ENCODE peak calls at places on chromosomes 11 and 22, in nine cellular contexts. J, I, A, U, W, F, H, X and B are unnamed samples. For H3K4me1, the result is how much of the 10 kb centered on the place peaks cover.

GRCh38 chr11:103584021-103584420 is 452.4 kb upstream of the DDI1 start:
- DNase-seq in J (no peak), I (no peak), A (no peak), U (no peak), W (no peak), F (no peak), H (no peak), X (no peak), B (no peak)

GRCh38 chr22:48742191-48742555 is 1085.5 kb downstream of the BRD1 start:
- DNase-seq in J (no peak), I (no peak), A (no peak), U (no peak), W (no peak), F (no peak), H (peak), X (no peak), B (no peak)

GRCh38 chr22:17606472-17606871 is 22.1 kb downstream of the ATP6V1E1 start:
- DNase-seq in J (no peak), I (no peak), A (peak), U (peak), W (peak), F (no peak), H (peak), X (no peak), B (no peak)

GRCh38 chr22:38413085-38414008 is 41.7 kb downstream of the KCNJ4 start:
- DNase-seq in J (peak), I (peak), A (no peak), U (no peak), W (peak), F (no peak), H (peak), X (no peak), B (no peak)

GRCh38 chr22:19554834-19555404 is 30.7 kb upstream of the CLDN5 start:
- DNase-seq in J (no peak), I (no peak), A (peak), U (peak), W (peak), F (no peak), H (no peak), X (no peak), B (no peak)

GRCh38 chr11:43549624-43550023 is 130.9 kb upstream of the HSD17B12 start:
- DNase-seq in J (no peak), I (no peak), A (no peak), U (no peak), W (no peak), F (no peak), H (no peak), X (no peak), B (no peak)

GRCh38 chr11:34512810-34513673 is 552 bp downstream of the ELF5 start:
- DNase-seq in J (peak), I (no peak), A (peak), U (peak), W (no peak), F (no peak), H (peak), X (peak), B (no peak)

GRCh38 chr11:12771875-12772274 is 97.7 kb downstream of the TEAD1 start:
- DNase-seq in J (no peak), I (no peak), A (peak), U (peak), W (no peak), F (no peak), H (no peak), X (no peak), B (no peak)

GRCh38 chr11:71227058-71227659 is 25.2 kb downstream of the SHANK2 start:
- DNase-seq in J (no peak), I (no peak), A (no peak), U (no peak), W (no peak), F (no peak), H (no peak), X (no peak), B (no peak)

GRCh38 chr11:8318536-8318935 is 54.9 kb upstream of the LMO1 start:
- DNase-seq in J (no peak), I (no peak), A (no peak), U (no peak), W (peak), F (no peak), H (peak), X (no peak), B (no peak)

GRCh38 chr11:11588890-11589289 is 32.9 kb downstream of the GALNT18 start:
- DNase-seq in J (no peak), I (no peak), A (no peak), U (peak), W (no peak), F (no peak), H (no peak), X (no peak), B (no peak)

GRCh38 chr11:45159781-45160365 is 13.4 kb downstream of the PRDM11 start:
- DNase-seq in J (no peak), I (no peak), A (no peak), U (no peak), W (peak), F (no peak), H (peak), X (no peak), B (no peak)

GRCh38 chr11:57202282-57202681 is 20.5 kb downstream of the LRRC55 start:
- DNase-seq in J (no peak), I (no peak), A (no peak), U (no peak), W (no peak), F (no peak), H (no peak), X (no peak), B (no peak)

GRCh38 chr11:24585192-24585591 is 88.3 kb downstream of the LUZP2 start:
- DNase-seq in J (no peak), I (no peak), A (peak), U (peak), W (no peak), F (no peak), H (no peak), X (no peak), B (no peak)

GRCh38 chr22:22923930-22924329 is 36.3 kb downstream of the IGLL5 start:
- DNase-seq in J (no peak), I (no peak), A (no peak), U (no peak), W (no peak), F (no peak), H (no peak), X (no peak), B (no peak)

GRCh38 chr22:22921575-22921974 is 34.0 kb downstream of the IGLL5 start:
- DNase-seq in J (no peak), I (no peak), A (no peak), U (no peak), W (no peak), F (no peak), H (no peak), X (no peak), B (no peak)

GRCh38 chr22:22923379-22923778 is 35.8 kb downstream of the IGLL5 start:
- DNase-seq in J (no peak), I (no peak), A (no peak), U (no peak), W (no peak), F (no peak), H (no peak), X (no peak), B (no peak)

GRCh38 chr22:22924369-22925145 is 36.9 kb downstream of the IGLL5 start:
- DNase-seq in J (no peak), I (no peak), A (no peak), U (no peak), W (no peak), F (no peak), H (no peak), X (no peak), B (no peak)

DNA sequence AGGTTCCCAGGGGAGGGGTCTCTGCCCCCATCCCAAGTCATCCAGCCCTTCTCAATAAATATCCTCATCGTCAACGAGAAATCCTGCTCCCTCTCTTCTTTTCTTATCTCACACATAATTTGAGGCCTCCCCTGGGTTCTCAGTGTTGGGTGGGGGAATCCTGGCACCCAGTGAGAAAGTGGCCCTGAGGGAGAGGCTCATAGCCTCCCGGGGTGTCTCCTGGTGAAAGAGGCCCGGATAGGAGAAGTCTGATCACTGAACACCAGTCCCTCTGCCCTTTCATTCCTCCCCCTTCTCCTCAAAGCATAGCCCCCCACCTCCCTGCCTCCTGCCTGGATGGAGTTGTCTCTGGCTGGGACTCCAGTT is 35.3 kb downstream of the IGLL5 start:
- DNase-seq in J (no peak), I (no peak), A (no peak), U (no peak), W (no peak), F (no peak), H (no peak), X (no peak), B (no peak)
- H3K4me1 ChIP-seq in J (under half), I (under half), A (under half), U (under half), W (under half), F (under half), H (under half), X (under half), B (under half)

GRCh38 chr11:65884716-65885092 is 3.6 kb downstream of the FIBP start:
- DNase-seq in J (peak), I (no peak), A (peak), U (peak), W (peak), F (no peak), H (peak), X (peak), B (no peak)

GRCh38 chr11:65887723-65888162 is 528 bp downstream of the FIBP start:
- DNase-seq in J (no peak), I (peak), A (no peak), U (peak), W (no peak), F (no peak), H (no peak), X (no peak), B (no peak)

GRCh38 chr11:65887026-65887722 is 1.1 kb downstream of the FIBP start:
- DNase-seq in J (no peak), I (no peak), A (no peak), U (no peak), W (no peak), F (no peak), H (peak), X (no peak), B (no peak)

GRCh38 chr11:65885231-65885630 is 3.0 kb downstream of the FIBP start:
- DNase-seq in J (no peak), I (no peak), A (no peak), U (no peak), W (no peak), F (no peak), H (peak), X (no peak), B (no peak)

GRCh38 chr11:65885808-65886536 is 2.3 kb downstream of the FIBP start:
- DNase-seq in J (no peak), I (no peak), A (no peak), U (no peak), W (no peak), F (no peak), H (peak), X (no peak), B (no peak)
- H3K4me1 ChIP-seq in J (half or more), I (under half), A (under half), U (under half), W (under half), F (half or more), H (under half), X (under half), B (under half)

DNA sequence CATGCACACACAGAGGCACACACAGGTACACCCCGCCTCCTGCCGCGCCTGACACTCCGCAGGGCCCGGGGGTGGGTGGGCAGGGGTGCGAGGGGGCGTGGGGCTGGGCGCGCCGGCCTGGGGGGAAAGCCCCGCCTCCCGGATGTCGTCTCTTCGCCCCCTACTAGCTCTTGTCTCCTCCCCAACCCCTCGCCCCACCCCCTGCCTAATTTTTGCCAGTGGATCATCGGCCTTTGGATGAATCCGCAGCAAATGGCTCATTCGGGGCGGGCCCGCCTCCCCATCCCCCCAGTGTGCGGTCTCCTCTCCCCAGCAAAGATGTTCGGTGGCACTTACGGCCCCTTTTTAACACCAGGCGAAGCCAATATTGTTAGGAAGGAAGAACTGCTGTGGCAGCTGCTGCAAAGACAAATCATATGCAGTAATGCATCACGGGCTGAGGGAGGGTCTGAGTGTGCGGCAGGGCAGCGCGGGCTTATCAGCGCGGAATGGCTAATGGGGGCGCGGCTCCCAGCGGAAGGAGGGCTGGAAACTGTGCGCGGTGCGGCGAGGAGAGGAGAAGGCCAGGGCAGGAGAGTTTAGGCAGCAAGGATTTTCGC is 13.4 kb upstream of the NECTIN1 start:
- DNase-seq in J (no peak), I (peak), A (peak), U (no peak), W (no peak), F (no peak), H (peak), X (no peak), B (no peak)
- H3K4me1 ChIP-seq in J (under half), I (half or more), A (under half), U (under half), W (under half), F (under half), H (under half), X (under half), B (under half)

GRCh38 chr11:16194566-16194965 is 161.8 kb downstream of the SOX6 start:
- DNase-seq in J (no peak), I (no peak), A (peak), U (peak), W (no peak), F (no peak), H (no peak), X (no peak), B (no peak)

GRCh38 chr11:16195659-16196058 is 160.7 kb downstream of the SOX6 start:
- DNase-seq in J (no peak), I (no peak), A (peak), U (peak), W (no peak), F (no peak), H (no peak), X (no peak), B (no peak)

GRCh38 chr11:16191212-16191851 is 165.0 kb downstream of the SOX6 start:
- DNase-seq in J (no peak), I (no peak), A (no peak), U (peak), W (no peak), F (no peak), H (no peak), X (no peak), B (no peak)

GRCh38 chr11:16193897-16194381 is 162.4 kb downstream of the SOX6 start:
- DNase-seq in J (no peak), I (no peak), A (peak), U (peak), W (no peak), F (no peak), H (no peak), X (no peak), B (no peak)

GRCh38 chr11:16191852-16192240 is 164.5 kb downstream of the SOX6 start:
- DNase-seq in J (no peak), I (no peak), A (no peak), U (no peak), W (no peak), F (no peak), H (no peak), X (no peak), B (no peak)
- H3K4me1 ChIP-seq in J (under half), I (under half), A (under half), U (under half), W (under half), F (under half), H (under half), X (under half), B (under half)

GRCh38 chr11:124953753-124954624 is at the start of gene CCDC15:
- DNase-seq in J (peak), I (peak), A (peak), U (peak), W (peak), F (peak), H (peak), X (peak), B (peak)

GRCh38 chr11:124946735-124947141 is 7.3 kb upstream of the CCDC15 start:
- DNase-seq in J (no peak), I (no peak), A (peak), U (peak), W (no peak), F (no peak), H (no peak), X (no peak), B (no peak)

GRCh38 chr11:124950606-124951330 is 3.2 kb upstream of the CCDC15 start:
- DNase-seq in J (no peak), I (no peak), A (no peak), U (no peak), W (no peak), F (no peak), H (no peak), X (no peak), B (no peak)

GRCh38 chr11:124945826-124946225 is 8.2 kb upstream of the CCDC15 start:
- DNase-seq in J (no peak), I (no peak), A (no peak), U (no peak), W (no peak), F (no peak), H (no peak), X (no peak), B (no peak)

DNA sequence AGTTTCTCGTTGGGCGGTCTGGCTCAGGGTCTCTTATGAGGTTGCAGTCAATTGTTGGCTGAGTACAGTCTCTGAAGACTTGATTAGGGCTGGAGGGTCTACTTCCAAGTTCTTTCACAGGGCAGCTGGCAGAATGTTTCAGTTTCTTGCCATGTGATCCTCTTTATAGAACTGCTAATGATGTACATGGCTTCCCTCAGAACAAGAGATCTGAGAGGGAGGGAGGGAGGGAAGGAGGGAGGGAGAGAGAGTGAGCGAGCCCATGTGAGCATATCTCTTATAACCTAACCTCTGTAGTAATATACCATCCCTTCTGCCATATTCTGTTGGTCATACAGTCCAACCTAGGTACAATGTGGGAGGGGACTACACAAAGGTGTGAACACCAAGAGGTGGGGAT is 2.7 kb upstream of the CCDC15 start:
- DNase-seq in J (no peak), I (no peak), A (no peak), U (no peak), W (no peak), F (no peak), H (no peak), X (no peak), B (no peak)
- H3K4me1 ChIP-seq in J (under half), I (under half), A (under half), U (under half), W (under half), F (under half), H (under half), X (half or more), B (under half)

GRCh38 chr22:44711236-44711560 is 9.2 kb downstream of the PRR5 start:
- DNase-seq in J (no peak), I (no peak), A (no peak), U (no peak), W (no peak), F (no peak), H (no peak), X (no peak), B (no peak)

GRCh38 chr22:44714703-44715350 is 12.8 kb downstream of the PRR5 start:
- DNase-seq in J (no peak), I (no peak), A (no peak), U (no peak), W (no peak), F (no peak), H (peak), X (no peak), B (no peak)

GRCh38 chr22:44711701-44712100 is 9.7 kb downstream of the PRR5 start:
- DNase-seq in J (no peak), I (no peak), A (no peak), U (no peak), W (no peak), F (no peak), H (no peak), X (no peak), B (no peak)

GRCh38 chr22:44712156-44712555 is 10.2 kb downstream of the PRR5 start:
- DNase-seq in J (no peak), I (no peak), A (no peak), U (no peak), W (no peak), F (no peak), H (peak), X (no peak), B (no peak)

DNA sequence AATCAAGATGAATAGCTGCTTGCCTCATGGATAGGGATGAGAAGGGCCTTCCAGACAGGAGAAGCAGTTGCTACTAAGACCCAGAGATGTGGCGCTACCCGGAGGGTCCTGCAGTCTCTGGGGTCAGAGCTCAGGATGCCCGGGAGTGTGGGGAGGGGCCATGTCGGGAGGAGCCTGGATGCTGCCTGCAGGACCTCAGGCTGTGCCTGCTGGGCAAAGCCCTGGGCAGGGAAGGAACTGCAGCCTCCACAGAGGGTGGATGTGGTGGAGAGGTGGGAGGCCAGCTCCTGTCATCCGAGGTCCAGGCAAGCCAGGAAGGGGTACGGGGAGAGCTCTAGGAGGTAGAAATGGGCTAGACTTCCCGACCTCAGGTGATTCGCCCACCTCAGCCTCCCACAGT is 11.0 kb downstream of the PRR5 start:
- DNase-seq in J (no peak), I (no peak), A (no peak), U (no peak), W (no peak), F (no peak), H (no peak), X (no peak), B (no peak)
- H3K4me1 ChIP-seq in J (under half), I (under half), A (under half), U (under half), W (under half), F (under half), H (under half), X (under half), B (under half)